ENCODE peak calls at places on chromosomes 4 and X, in five cellular contexts. A is PC-3, P is lung, V is aorta, R is uterus. E is an unnamed sample. For H3K9me3, the result is how much of the 10 kb centered on the place peaks cover.

GRCh38 chr4:51894246-51894645 is 51.3 kb downstream of the DCUN1D4 start:
- DNase-seq in A (peak), V (no peak), R (no peak), P (no peak), E (no peak)

GRCh38 chrX:30620980-30621716 is 32.1 kb upstream of the GK start:
- DNase-seq in A (peak), P (no peak), R (peak), V (no peak), E (no peak)

GRCh38 chr4:153799708-153800074 is 10.8 kb upstream of the SFRP2 start:
- DNase-seq in P (no peak), V (no peak), A (no peak), R (no peak), E (no peak)

GRCh38 chrX:154000051-154000450 is 19.7 kb downstream of the IRAK1 start:
- DNase-seq in A (peak), R (no peak), P (no peak), V (no peak), E (no peak)

GRCh38 chr4:56976878-56977320 is 507 bp downstream of the NOA1 start:
- DNase-seq in V (peak), R (no peak), P (peak), A (peak), E (no peak)

GRCh38 chr4:43253511-43253910 is 361.0 kb downstream of the GRXCR1 start:
- DNase-seq in V (no peak), R (no peak), A (no peak), P (no peak), E (no peak)

GRCh38 chr4:153564630-153565525 is 98.7 kb downstream of the TMEM131L start:
- DNase-seq in V (no peak), P (no peak), R (no peak), A (peak), E (peak)

GRCh38 chr4:104064650-104065577 is 345.1 kb upstream of the TACR3 start:
- DNase-seq in A (peak), R (no peak), V (no peak), P (peak), E (no peak)

GRCh38 chr4:158161561-158162354 is 11.1 kb downstream of the GASK1B start:
- DNase-seq in P (no peak), R (peak), V (no peak), A (peak), E (peak)

GRCh38 chr4:7135389-7135746 is 57.0 kb upstream of the SORCS2 start:
- DNase-seq in P (no peak), V (no peak), R (no peak), A (no peak), E (no peak)

GRCh38 chr4:102143433-102143832 is 201.8 kb downstream of the SLC39A8 start:
- DNase-seq in R (no peak), P (no peak), V (no peak), A (no peak), E (no peak)

GRCh38 chr4:171031338-171031737 is 781.9 kb upstream of the GALNTL6 start:
- DNase-seq in V (no peak), A (no peak), R (no peak), P (no peak), E (no peak)

GRCh38 chrX:123481908-123482873 is 250.7 kb downstream of the THOC2 start:
- DNase-seq in A (no peak), V (no peak), R (peak), P (no peak), E (no peak)

GRCh38 chr4:11624370-11624769 is 195.7 kb upstream of the HS3ST1 start:
- DNase-seq in R (no peak), P (no peak), A (peak), V (no peak), E (no peak)

GRCh38 chrX:96907888-96908287 is 24.2 kb downstream of the RPA4 start:
- DNase-seq in R (no peak), A (no peak), V (no peak), P (no peak), E (no peak)

GRCh38 chr4:148089624-148090023 is 352.6 kb downstream of the NR3C2 start:
- DNase-seq in R (no peak), A (no peak), V (no peak), P (no peak), E (no peak)

GRCh38 chr4:153485374-153485773 is 19.2 kb downstream of the TMEM131L start:
- DNase-seq in P (no peak), R (no peak), A (peak), V (no peak), E (no peak)

GRCh38 chrX:39162322-39162721 is 361.1 kb downstream of the MID1IP1 start:
- DNase-seq in P (no peak), V (peak), R (no peak), A (no peak), E (no peak)

GRCh38 chr4:83212041-83212851 is 72.4 kb downstream of the COQ2 start:
- DNase-seq in A (no peak), P (no peak), V (no peak), R (no peak), E (no peak)

GRCh38 chrX:40104649-40105015 is 6.9 kb upstream of the BCOR start:
- DNase-seq in P (no peak), R (peak), V (peak), A (peak), E (peak)

GRCh38 chr4:97411352-97411751 is 731.9 kb downstream of the STPG2 start:
- DNase-seq in R (no peak), A (no peak), V (no peak), P (no peak), E (no peak)

GRCh38 chr4:97412331-97412730 is 730.9 kb downstream of the STPG2 start:
- DNase-seq in V (no peak), R (no peak), A (no peak), P (no peak), E (no peak)
- H3K9me3 ChIP-seq in V (under half), R (under half), A (under half), P (under half), E (under half)

DNA sequence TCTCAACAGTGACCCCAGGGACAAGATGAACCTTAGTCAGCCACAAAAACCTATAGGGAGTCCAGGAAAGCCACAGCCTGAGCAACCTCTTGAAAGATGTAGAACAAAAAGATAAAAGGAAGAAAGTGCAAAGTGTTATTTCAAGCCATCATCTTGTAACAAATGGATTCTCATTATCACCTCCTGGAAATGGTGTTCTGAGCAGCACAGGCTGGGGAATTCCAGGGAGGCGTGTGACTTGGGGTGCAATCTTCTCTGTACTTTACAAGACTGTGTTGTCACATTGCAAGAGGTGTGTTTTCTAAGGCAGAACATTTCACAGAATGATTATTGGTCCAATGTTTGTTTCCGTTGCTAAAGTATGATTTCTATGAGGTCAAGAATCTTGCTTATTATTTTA is 214.0 kb downstream of the DHRSX start:
- DNase-seq in R (no peak), P (no peak), A (no peak), V (no peak), E (no peak)
- H3K4me3 ChIP-seq in R (no peak), P (no peak), A (no peak), V (no peak), E (no peak)

DNA sequence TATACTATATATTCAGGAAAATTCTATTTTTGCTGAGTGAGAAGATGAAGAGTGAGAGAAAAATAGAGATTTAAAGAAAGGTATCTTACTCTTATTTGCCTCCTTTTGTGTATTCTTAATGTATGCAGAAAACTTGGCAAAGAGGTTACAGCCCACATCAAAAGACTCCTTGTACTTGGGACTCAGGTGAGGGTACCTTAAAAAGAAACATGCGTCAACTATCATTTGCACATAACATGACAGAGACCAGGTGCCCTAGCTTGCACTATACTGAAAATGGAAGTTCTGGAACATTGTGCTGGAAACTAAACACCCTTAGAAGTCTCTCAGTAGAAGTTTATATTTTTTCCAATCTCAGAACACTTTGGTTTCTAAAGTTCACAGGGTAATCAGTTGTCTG is 15.6 kb upstream of the RAB39B start:
- DNase-seq in A (no peak), V (no peak), P (no peak), R (no peak), E (no peak)
- H3K9me3 ChIP-seq in A (under half), V (under half), P (under half), R (under half), E (under half)

GRCh38 chr4:78797777-78798284 is 21.7 kb downstream of the BMP2K start:
- DNase-seq in P (no peak), V (no peak), R (no peak), A (no peak), E (no peak)
- H3K4me3 ChIP-seq in P (no peak), V (no peak), R (no peak), A (no peak), E (no peak)

DNA sequence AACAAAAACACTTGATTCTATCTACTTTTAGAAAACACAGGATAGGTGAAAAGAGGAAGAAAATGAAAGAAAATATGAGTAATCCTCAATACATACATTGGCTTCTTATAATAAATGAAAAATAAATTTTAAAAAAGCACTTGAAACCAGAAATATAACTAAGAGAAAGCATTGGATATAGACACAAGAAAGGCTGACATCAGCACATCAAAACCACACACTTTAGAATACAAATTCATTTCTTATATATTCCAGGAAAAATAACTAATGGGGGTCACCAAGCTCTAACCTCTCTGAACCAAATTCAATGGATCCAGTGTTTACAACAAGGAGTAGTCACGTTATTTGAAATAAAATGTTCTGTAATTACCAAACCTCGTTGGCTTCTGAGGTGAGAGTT is 133.5 kb downstream of the REELD1 start:
- DNase-seq in P (no peak), V (no peak), A (no peak), R (no peak), E (no peak)
- H3K9me3 ChIP-seq in P (under half), V (under half), A (under half), R (under half), E (under half)

DNA sequence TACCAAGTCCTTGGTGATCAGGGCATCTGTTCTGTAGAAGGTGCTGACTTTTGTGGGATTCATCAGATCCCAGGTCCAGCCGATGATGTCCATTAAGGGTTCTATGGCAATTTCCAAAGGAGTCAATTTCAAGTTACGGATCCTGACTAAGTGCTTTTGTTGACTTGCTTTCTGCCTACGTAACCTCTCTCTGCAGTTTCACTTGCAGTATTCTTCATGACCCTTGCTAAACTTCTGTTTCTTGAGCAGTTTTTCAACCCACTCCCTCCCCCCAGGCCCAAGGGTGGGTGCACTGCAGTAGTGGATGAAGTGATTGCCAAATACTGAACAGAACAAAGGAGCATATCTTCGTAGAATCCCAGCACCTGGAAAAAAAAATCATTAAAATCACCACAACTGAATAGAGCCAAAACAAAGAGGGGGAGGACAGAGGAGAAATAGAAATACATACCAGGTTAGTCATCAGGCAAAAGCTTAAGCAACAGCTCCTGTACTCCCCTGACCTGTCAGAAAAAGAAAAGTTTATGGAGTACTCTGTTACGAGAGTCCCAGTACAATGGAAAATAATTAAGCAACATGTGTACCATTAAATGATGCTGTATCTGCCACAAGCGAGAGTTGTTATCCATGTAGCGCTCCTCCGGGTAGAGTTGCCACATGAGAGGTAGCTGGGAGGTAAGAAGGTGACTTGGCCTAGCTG is 5.8 kb downstream of the CMC4 start:
- DNase-seq in V (no peak), A (peak), R (no peak), P (no peak), E (no peak)
- H3K4me3 ChIP-seq in V (no peak), A (peak), R (no peak), P (no peak), E (no peak)

E was measured in SJSA1.